ENCODE peak calls at places on chromosomes 16 and 17, in four cellular contexts. A is lower leg skin; E is CD8-positive, alpha-beta T cell; P is body of pancreas. W is an unnamed sample.

GRCh38 chr16:79605999-79606398 is 5.5 kb upstream of the MAF start:
- DNase-seq in A (peak; percentile 66), E (no peak), P (no peak), W (no peak)

GRCh38 chr17:46773676-46774075 is 44.8 kb downstream of the WNT3 start:
- DNase-seq in A (no peak), E (no peak), P (no peak), W (no peak)

GRCh38 chr17:60129164-60129563 is 20.6 kb upstream of the CA4 start:
- DNase-seq in A (no peak), E (no peak), P (no peak), W (no peak)

GRCh38 chr16:84614914-84615813 is 2.7 kb downstream of the COTL1 start:
- DNase-seq in A (no peak), E (no peak), P (no peak), W (no peak)

GRCh38 chr16:78742501-78743283 is 643.2 kb downstream of the WWOX start:
- DNase-seq in A (peak; percentile 23), E (peak; percentile 47), P (peak; percentile 9), W (no peak)

GRCh38 chr16:88662222-88662842 is 559 bp downstream of the MVD start:
- DNase-seq in A (no peak), E (no peak), P (peak; percentile 46), W (no peak)

GRCh38 chr16:85401370-85401916 is 211.7 kb upstream of the GSE1 start:
- DNase-seq in A (no peak), E (no peak), P (no peak), W (no peak)

GRCh38 chr17:54435966-54436365 is 464.7 kb upstream of the TOM1L1 start:
- DNase-seq in A (no peak), E (no peak), P (no peak), W (no peak)

GRCh38 chr17:11644265-11645212 is 46.3 kb downstream of the DNAH9 start:
- DNase-seq in A (peak; percentile 73), E (no peak), P (peak; percentile 86), W (peak; percentile 57)

GRCh38 chr17:37848690-37849616 is 75.3 kb upstream of the TBC1D3K start:
- DNase-seq in A (no peak), E (no peak), P (no peak), W (peak; percentile 73)

GRCh38 chr16:66569131-66569530 is 2.9 kb downstream of the CMTM1 start:
- DNase-seq in A (no peak), E (no peak), P (no peak), W (no peak)

GRCh38 chr17:6021011-6021400 is 49.2 kb upstream of the WSCD1 start:
- DNase-seq in A (no peak), E (no peak), P (no peak), W (no peak)

GRCh38 chr17:17524091-17524490 is 27.9 kb upstream of the RASD1 start:
- DNase-seq in A (no peak), E (no peak), P (no peak), W (no peak)

GRCh38 chr17:496761-497586 is 144.4 kb upstream of the RPH3AL start:
- DNase-seq in A (no peak), E (no peak), P (no peak), W (no peak)

GRCh38 chr17:76789235-76789788 is 51.4 kb downstream of the MFSD11 start:
- DNase-seq in A (no peak), E (no peak), P (no peak), W (no peak)

GRCh38 chr17:14359251-14359939 is 58.5 kb downstream of the HS3ST3B1 start:
- DNase-seq in A (no peak), E (peak; percentile 1), P (no peak), W (no peak)

GRCh38 chr17:54870671-54871175 is 29.9 kb upstream of the TOM1L1 start:
- DNase-seq in A (no peak), E (no peak), P (no peak), W (no peak)

GRCh38 chr16:2284001-2284770 is 16.3 kb upstream of the RNPS1 start:
- DNase-seq in A (no peak), E (no peak), P (no peak), W (no peak)

GRCh38 chr16:2282866-2283555 is 15.1 kb upstream of the RNPS1 start:
- DNase-seq in A (no peak), E (no peak), P (no peak), W (no peak)

GRCh38 chr16:2285731-2286191 is 17.8 kb upstream of the RNPS1 start:
- DNase-seq in A (no peak), E (no peak), P (no peak), W (no peak)

GRCh38 chr16:2286550-2286949 is 18.6 kb upstream of the RNPS1 start:
- DNase-seq in A (no peak), E (no peak), P (no peak), W (no peak)

DNA sequence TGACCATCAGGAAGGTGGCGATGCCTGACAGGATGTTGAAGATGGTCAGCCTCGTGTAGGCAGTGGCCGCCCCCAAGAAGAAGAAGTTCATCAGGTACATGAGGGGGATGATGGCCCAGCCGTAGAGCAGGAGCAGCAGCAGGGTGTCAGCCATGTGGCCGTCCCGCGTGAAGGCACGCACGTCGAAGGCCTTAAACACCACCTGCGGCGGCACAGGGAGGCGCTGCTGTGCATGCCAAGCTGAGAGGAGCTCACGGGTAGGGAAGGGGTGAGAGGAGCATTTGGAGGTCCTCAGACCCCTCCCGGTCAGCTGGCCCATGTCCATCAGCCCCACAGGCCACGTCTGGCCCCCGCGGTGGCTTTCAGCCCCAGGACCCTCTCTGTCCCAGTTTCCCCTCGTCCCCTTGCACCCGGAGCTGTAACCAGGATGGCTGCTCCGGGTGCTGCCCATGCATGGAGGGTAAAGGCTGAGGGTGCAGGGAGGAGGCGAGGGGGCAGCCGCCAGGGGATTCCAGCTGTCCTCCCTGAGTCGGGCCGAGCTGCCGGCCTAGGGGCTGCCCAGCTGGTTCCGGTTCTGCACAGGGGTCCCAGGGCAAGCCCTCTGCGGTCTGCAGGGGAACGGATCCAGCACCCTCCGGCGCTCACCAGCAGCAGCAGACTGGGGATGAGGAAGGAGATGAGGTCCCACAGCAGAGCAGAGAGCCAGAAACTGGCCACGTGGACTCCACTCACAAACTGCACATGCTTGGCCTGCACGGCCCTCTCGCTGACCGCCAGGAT is 17.1 kb upstream of the RNPS1 start:
- DNase-seq in A (no peak), E (no peak), P (no peak), W (no peak)
- TF ChIP-seq CTCF in A (no peak), E (no peak), P (no peak), W (no peak)

GRCh38 chr17:82097919-82098168 is 192 bp downstream of the FASN start:
- DNase-seq in A (no peak), E (no peak), P (no peak), W (no peak)

GRCh38 chr17:82097187-82097918 is 683 bp downstream of the FASN start:
- DNase-seq in A (no peak), E (no peak), P (peak; percentile 65), W (peak; percentile 71)

GRCh38 chr17:82096709-82097186 is 1.3 kb downstream of the FASN start:
- DNase-seq in A (no peak), E (no peak), P (no peak), W (no peak)

GRCh38 chr17:82098939-82099765 is 1.1 kb upstream of the FASN start:
- DNase-seq in A (no peak), E (no peak), P (no peak), W (no peak)

DNA sequence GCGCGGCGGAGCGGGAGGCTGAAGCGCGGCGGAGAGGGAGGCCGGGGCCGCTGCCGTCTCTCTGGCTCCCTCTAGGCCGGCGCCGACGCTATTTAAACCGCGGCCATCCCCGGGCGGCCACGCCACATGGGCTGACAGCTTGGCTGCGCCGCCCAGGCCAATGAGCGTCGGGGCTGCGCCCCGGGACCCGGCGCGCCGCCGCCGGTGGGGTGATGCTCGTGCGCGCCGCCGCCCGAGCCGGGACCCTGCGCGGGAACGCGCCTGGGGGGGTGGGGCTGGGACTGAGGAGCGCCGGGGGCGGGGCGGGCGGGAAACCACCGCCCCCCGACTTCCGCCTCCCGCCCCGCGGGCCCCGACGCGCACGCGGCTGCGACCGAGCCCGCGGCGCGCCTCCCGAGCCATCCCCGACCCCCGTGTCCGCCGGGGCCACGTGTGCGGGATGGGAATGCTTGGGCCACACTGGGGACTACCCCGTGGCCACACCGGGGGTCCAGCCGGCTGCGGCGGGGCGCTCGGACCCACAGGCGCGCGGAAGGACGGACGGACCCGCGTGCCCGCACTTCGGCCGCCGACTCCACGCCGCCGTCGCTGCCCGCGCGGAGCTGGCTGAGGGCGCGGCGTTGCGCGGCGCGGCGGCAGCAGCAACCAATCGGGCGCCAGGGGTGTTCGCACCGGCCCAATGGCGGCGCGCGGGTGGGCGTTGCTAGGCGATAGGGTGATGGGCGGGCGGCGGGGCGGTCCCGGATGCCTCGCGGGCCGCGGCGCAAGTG is at the start of gene FASN:
- DNase-seq in A (peak; percentile 89), E (peak; percentile 81), P (peak; percentile 96), W (peak; percentile 97)
- TF ChIP-seq CTCF in A (no peak), E (peak; percentile 13), P (no peak), W (no peak)

GRCh38 chr17:4556996-4557395 is 1.8 kb upstream of the MYBBP1A start:
- DNase-seq in A (no peak), E (no peak), P (no peak), W (no peak)

GRCh38 chr17:4555863-4556646 is 871 bp upstream of the MYBBP1A start:
- DNase-seq in A (no peak), E (no peak), P (no peak), W (no peak)

GRCh38 chr17:4553669-4554068 is 1.5 kb downstream of the MYBBP1A start:
- DNase-seq in A (no peak), E (no peak), P (peak; percentile 8), W (no peak)

GRCh38 chr17:4554441-4554996 is 665 bp downstream of the MYBBP1A start:
- DNase-seq in A (no peak), E (no peak), P (no peak), W (no peak)

DNA sequence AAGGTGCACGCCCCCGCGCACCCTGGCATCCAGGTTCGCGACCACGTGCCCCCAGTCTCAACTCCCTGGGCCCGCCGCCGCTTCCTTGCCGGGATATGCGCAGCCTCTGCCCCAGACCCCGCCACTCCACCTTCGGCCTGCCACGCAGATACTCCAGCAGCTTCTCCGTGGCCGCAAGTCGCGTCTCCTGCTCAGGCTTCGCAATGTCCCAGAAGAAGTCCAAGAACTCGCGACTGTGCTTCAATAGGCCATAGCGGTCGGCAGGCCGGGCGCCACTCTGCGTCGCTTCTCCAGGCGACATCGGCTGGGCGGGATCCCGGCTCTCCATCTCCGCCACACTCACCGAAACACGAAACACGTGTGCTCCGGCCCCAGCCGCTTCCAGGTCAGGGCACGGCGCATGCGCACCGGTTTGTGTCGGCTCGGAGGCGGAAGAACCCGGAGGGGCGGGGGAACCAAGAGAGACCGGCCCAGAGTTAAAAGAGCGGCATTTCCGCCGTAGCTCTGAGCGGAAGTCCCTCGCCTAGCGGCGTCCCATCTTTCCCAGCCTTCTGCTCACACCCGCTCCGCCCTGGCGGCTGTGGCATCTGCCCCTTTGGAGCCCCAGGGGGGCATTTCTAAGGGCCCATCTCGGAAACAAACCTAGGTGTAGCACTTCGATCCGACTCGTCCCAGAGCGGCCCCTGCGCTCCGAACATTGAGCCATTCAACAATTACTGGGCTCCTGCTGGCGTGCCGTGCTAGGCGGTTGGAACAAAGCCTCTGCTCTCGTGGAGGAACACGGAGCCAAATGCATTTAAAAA is at the start of gene MYBBP1A:
- DNase-seq in A (peak; percentile 94), E (peak; percentile 91), P (peak; percentile 98), W (peak; percentile 94)
- TF ChIP-seq CTCF in A (no peak), E (no peak), P (no peak), W (no peak)

DNA sequence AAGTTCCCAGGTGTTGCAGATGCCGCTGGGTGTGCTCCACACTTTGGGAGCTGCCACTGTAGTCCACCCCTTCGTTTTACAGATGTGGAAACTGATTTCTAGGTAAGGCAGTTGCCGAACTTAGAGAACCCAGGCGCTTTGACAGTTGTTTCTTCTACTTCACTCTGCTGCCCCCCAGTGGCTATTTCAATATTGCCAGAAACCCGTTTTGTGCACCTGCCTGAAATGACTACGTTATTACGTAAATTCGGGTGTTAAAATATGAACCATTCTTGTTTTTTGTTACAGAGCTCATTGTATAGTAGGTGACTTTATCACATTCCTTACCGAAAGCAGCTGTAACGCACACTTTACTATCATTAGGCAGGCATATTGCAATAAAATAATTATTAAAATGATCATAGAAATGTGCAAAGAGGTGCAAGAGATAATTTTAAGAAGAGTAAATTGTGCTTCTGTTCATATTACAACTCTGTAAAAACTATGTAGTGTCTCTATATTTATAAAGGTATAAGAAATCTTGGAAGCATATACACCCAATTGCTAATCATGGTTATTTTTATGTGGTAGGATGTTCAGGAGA is 44.9 kb downstream of the OTOA start:
- DNase-seq in A (peak; percentile 79), E (peak; percentile 76), P (peak; percentile 88), W (peak; percentile 89)
- TF ChIP-seq CTCF in A (no peak), E (peak; percentile 74), P (peak; percentile 77), W (peak; percentile 82)

W was measured in Calu3.